ENCODE peak calls at places on chromosomes 5 and 9, in nine cellular contexts. V is neural crest cell; D is stimulated activated CD4-positive, alpha-beta T cell treated with anti-CD3 and anti-CD28 coated beads, Interleukin-2, amount 100 ng/mL, for 48 hours; C is Karpas-422; P is D341Med; O is GM19239; K is T1000; G is ELF-1; N is Caki2. M is an unnamed sample.

GRCh38 chr9:2267171-2267740 is 252.1 kb downstream of the SMARCA2 start:
- DNase-seq in V (no peak), D (no peak), P (no peak), C (peak), N (no peak), O (no peak), G (no peak), K (no peak), M (no peak)

GRCh38 chr9:87382902-87383301 is 114.8 kb upstream of the DAPK1 start:
- DNase-seq in K (no peak), C (no peak), N (no peak), P (no peak), V (no peak), D (no peak), O (no peak), G (no peak), M (no peak)

GRCh38 chr5:68476854-68477253 is 261.3 kb downstream of the PIK3R1 start:
- DNase-seq in D (no peak), O (no peak), P (no peak), V (no peak), N (no peak), C (no peak), G (peak), K (no peak), M (no peak)

GRCh38 chr5:142779163-142779562 is 9.0 kb downstream of the ARHGAP26 start:
- DNase-seq in G (peak), P (no peak), N (no peak), K (no peak), D (no peak), C (no peak), V (no peak), O (no peak), M (no peak)

GRCh38 chr5:127040779-127041520 is 10.6 kb upstream of the MARCHF3 start:
- DNase-seq in G (peak), D (no peak), P (no peak), K (no peak), N (no peak), O (no peak), V (no peak), C (no peak), M (peak)

GRCh38 chr9:137945581-137945980 is 68.0 kb downstream of the CACNA1B start:
- DNase-seq in V (no peak), K (no peak), D (no peak), G (no peak), N (no peak), O (no peak), C (peak), P (no peak), M (no peak)

GRCh38 chr9:69173891-69174644 is at the start of gene TJP2:
- DNase-seq in G (peak), N (peak), C (no peak), D (peak), P (peak), K (peak), V (peak), O (peak), M (peak)

GRCh38 chr5:64180661-64181343 is 15.2 kb downstream of the RNF180 start:
- DNase-seq in N (no peak), K (no peak), P (no peak), D (no peak), C (no peak), O (no peak), G (peak), V (no peak), M (no peak)

GRCh38 chr5:37184748-37185364 is 64.3 kb downstream of the CPLANE1 start:
- DNase-seq in P (no peak), V (no peak), N (no peak), D (no peak), G (no peak), O (peak), C (peak), K (no peak), M (no peak)

GRCh38 chr9:112472996-112473395 is 13.6 kb upstream of the KIAA1958 start:
- DNase-seq in P (no peak), D (no peak), K (no peak), O (no peak), V (no peak), N (no peak), C (peak), G (no peak), M (no peak)